ENCODE peak calls at places on chromosomes 5 and 9, in six cellular contexts. N is neural progenitor cell, F is IMR-90, Y is AG09309, M is esophagus squamous epithelium, T is fibroblast of villous mesenchyme. Q is an unnamed sample.

GRCh38 chr5:669111-669841 is 23.9 kb downstream of the TPPP start:
- DNase-seq in N (peak), F (no peak), Y (no peak), M (no peak), T (peak), Q (no peak)

GRCh38 chr9:129501771-129502324 is 119.1 kb downstream of the C9orf50 start:
- DNase-seq in N (no peak), F (no peak), Y (no peak), M (no peak), T (no peak), Q (no peak)

GRCh38 chr9:84271004-84271886 is 69.3 kb downstream of the SLC28A3 start:
- DNase-seq in N (peak), F (peak), Y (peak), M (no peak), T (peak), Q (no peak)

GRCh38 chr9:20280330-20280729 is 342.0 kb downstream of the MLLT3 start:
- DNase-seq in N (no peak), F (no peak), Y (no peak), M (no peak), T (no peak), Q (no peak)

GRCh38 chr5:142097681-142098080 is 10.9 kb upstream of the NDFIP1 start:
- DNase-seq in N (no peak), F (no peak), Y (no peak), M (no peak), T (no peak), Q (no peak)

GRCh38 chr5:73030531-73030930 is 74.7 kb downstream of the FCHO2 start:
- DNase-seq in N (no peak), F (no peak), Y (no peak), M (no peak), T (no peak), Q (no peak)

GRCh38 chr5:172164773-172165212 is 23.2 kb downstream of the STK10 start:
- DNase-seq in N (no peak), F (peak), Y (no peak), M (no peak), T (no peak), Q (no peak)

GRCh38 chr9:8863886-8864881 is 1064.6 kb upstream of the DMAC1 start:
- DNase-seq in N (peak), F (no peak), Y (no peak), M (no peak), T (peak), Q (peak)

GRCh38 chr9:93507780-93508179 is 54.4 kb upstream of the FAM120AOS start:
- DNase-seq in N (no peak), F (no peak), Y (no peak), M (no peak), T (no peak), Q (no peak)

GRCh38 chr9:2919347-2919746 is 75.5 kb upstream of the PUM3 start:
- DNase-seq in N (no peak), F (no peak), Y (no peak), M (no peak), T (no peak), Q (no peak)

GRCh38 chr5:91151947-91152346 is 231.2 kb downstream of the ARRDC3 start:
- DNase-seq in N (no peak), F (peak), Y (peak), M (no peak), T (peak), Q (peak)

GRCh38 chr9:33884856-33885701 is 68.1 kb downstream of the UBE2R2 start:
- DNase-seq in N (no peak), F (peak), Y (no peak), M (no peak), T (peak), Q (peak)

GRCh38 chr5:83025690-83026472 is 51.3 kb downstream of the TMEM167A start:
- DNase-seq in N (no peak), F (peak), Y (no peak), M (no peak), T (no peak), Q (no peak)

GRCh38 chr9:100554935-100555401 is 22.9 kb upstream of the CAVIN4 start:
- DNase-seq in N (no peak), F (peak), Y (no peak), M (no peak), T (peak), Q (no peak)

GRCh38 chr9:101274971-101275670 is 109.7 kb downstream of the BAAT start:
- DNase-seq in N (peak), F (no peak), Y (no peak), M (no peak), T (no peak), Q (no peak)

GRCh38 chr9:87276851-87277251 is 220.8 kb upstream of the DAPK1 start:
- DNase-seq in N (no peak), F (peak), Y (peak), M (no peak), T (peak), Q (no peak)

GRCh38 chr5:176559683-176560082 is 10.5 kb downstream of the CDHR2 start:
- DNase-seq in N (peak), F (no peak), Y (no peak), M (no peak), T (peak), Q (no peak)

GRCh38 chr5:162067138-162067537 is 435 bp upstream of the GABRG2 start:
- DNase-seq in N (no peak), F (no peak), Y (no peak), M (no peak), T (no peak), Q (no peak)

GRCh38 chr5:103774736-103775135 is 212.1 kb upstream of the NUDT12 start:
- DNase-seq in N (no peak), F (peak), Y (peak), M (no peak), T (peak), Q (no peak)

GRCh38 chr9:88799706-88800682 is 191.3 kb upstream of the S1PR3 start:
- DNase-seq in N (no peak), F (no peak), Y (no peak), M (no peak), T (peak), Q (no peak)

GRCh38 chr5:170745481-170746061 is 38.0 kb upstream of the GABRP start:
- DNase-seq in N (peak), F (peak), Y (no peak), M (no peak), T (peak), Q (no peak)

GRCh38 chr9:136324501-136325300 is 2.6 kb upstream of the GPSM1 start:
- DNase-seq in N (peak), F (no peak), Y (no peak), M (no peak), T (no peak), Q (no peak)
- TF ChIP-seq CTCF in N (peak), F (peak), Y (no peak), M (no peak), T (no peak), Q (no peak)

GRCh38 chr5:92864591-92864990 is 716.4 kb downstream of the NR2F1-AS1 start:
- DNase-seq in N (no peak), F (no peak), Y (no peak), M (no peak), T (no peak), Q (no peak)

GRCh38 chr5:92863666-92864065 is 717.4 kb downstream of the NR2F1-AS1 start:
- DNase-seq in N (no peak), F (no peak), Y (no peak), M (no peak), T (no peak), Q (no peak)

DNA sequence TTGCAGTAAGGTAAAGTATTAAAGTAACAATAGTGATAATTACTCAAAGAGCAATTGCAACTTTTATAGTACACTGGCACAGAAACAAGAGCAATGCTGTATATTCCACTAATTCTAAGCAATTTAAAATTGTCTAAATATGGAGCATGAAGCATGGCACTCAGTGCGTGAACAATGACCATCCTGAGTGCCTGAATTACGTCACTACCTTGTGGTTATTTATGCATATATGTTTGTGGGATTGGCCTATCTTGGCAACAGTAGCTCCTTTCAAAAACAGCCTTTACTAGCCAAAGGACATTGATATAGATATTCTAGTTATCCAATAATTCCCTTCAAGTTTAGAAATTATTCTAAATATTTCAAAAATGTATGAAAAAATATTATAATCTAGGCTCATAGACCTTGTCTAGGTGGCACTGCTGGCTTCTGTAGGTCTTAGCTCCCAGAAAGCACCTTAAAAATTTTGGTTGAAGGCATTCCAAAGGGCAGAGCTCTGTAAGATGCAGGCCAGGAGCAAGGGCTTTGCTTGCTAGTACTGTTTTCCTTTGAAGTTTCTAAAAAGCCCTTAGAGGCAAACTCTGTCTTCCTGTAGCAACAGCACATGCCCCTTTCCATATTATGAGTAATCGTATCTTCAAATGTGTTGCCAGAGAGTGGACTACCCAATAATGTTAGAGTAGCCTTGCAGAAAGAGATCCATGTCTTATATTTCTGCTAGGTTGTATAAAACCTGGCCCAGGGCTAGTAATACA is 719.3 kb downstream of the NR2F1-AS1 start:
- DNase-seq in N (no peak), F (no peak), Y (no peak), M (no peak), T (no peak), Q (no peak)
- TF ChIP-seq CTCF in N (no peak), F (no peak), Y (no peak), M (no peak), T (no peak), Q (no peak)

GRCh38 chr9:122930541-122930932 is 775 bp downstream of the ZBTB26 start:
- DNase-seq in N (no peak), F (no peak), Y (no peak), M (no peak), T (no peak), Q (no peak)

GRCh38 chr9:122929803-122930354 is 1.4 kb downstream of the ZBTB26 start:
- DNase-seq in N (no peak), F (no peak), Y (no peak), M (no peak), T (no peak), Q (no peak)

GRCh38 chr9:122936464-122936863 is 4.4 kb upstream of the RABGAP1 start:
- DNase-seq in N (no peak), F (no peak), Y (no peak), M (no peak), T (no peak), Q (no peak)

GRCh38 chr9:122931851-122932199 is 513 bp upstream of the ZBTB26 start:
- DNase-seq in N (no peak), F (peak), Y (no peak), M (no peak), T (no peak), Q (no peak)

DNA sequence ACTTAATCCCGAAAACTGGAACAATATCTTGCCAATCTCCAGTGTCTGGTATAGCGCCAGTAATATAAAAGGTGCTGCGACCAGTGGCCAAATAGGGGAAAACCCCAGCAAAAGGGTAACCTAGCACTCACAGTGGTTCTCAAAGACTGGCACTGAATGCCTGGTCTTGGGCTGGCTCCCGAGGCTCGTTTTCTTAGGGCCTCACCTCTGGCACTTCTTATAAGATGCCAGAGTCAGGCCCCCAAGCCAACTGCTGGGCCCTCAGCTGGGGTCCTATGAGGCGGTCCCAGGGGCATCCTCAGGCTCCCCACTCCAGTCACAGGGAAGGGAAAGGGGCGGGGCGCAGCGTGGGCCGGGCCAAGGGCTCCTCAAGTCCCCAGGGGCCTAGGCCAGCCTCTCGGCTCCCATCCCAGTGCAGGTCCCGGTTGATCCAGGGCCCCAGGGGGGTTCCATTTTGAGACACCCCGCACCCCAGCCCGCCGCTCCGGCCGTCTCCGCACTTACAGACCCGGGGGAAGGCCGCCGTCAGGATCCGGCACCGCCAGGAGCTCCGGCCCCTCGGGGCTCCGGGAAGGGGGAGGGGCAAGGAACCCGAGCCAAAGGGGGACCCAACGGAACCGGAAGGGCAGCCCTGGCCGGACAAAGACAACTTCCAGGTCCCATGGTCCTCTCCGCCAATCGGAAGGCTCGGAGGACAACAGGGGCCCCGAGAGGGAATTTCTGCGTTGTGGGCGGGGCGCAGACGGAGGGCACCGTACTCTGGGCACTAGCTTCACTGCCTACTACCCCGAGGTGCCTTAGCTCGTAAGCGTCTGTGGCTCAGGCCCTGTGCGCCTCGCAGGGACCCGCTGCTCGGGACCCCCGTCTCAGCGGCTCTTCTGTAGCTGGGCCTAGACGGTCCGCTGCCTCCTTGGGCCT is at the start of gene ZBTB26:
- DNase-seq in N (peak), F (peak), Y (peak), M (peak), T (peak), Q (peak)
- TF ChIP-seq CTCF in N (peak), F (no peak), Y (no peak), M (no peak), T (no peak), Q (no peak)

GRCh38 chr5:6435356-6435755 is 13.3 kb upstream of the UBE2QL1 start:
- DNase-seq in N (peak), F (no peak), Y (no peak), M (no peak), T (peak), Q (no peak)
- TF ChIP-seq CTCF in N (peak), F (peak), Y (peak), M (no peak), T (peak), Q (peak)

DNA sequence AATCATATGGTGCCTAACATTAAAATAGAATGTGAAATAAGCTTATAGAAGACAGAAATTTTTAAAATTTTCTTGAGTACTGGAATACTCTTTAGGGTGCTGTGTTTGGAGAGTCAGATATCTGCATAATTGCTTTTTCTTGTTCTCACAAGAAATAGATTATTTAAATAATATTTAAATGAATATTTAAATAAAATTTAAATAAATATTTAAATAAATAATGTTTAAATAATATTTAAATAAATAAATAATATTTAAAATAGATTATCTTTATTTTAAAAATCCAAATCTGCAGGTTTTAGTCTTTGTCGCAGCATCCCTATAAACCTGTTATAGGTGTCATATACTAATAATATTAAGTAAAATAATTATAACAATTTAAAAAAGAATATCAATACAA is 1589.4 kb downstream of the MAT2B start:
- DNase-seq in N (no peak), F (no peak), Y (no peak), M (no peak), T (no peak), Q (no peak)
- TF ChIP-seq CTCF in N (no peak), F (no peak), Y (no peak), M (no peak), T (no peak), Q (no peak)

DNA sequence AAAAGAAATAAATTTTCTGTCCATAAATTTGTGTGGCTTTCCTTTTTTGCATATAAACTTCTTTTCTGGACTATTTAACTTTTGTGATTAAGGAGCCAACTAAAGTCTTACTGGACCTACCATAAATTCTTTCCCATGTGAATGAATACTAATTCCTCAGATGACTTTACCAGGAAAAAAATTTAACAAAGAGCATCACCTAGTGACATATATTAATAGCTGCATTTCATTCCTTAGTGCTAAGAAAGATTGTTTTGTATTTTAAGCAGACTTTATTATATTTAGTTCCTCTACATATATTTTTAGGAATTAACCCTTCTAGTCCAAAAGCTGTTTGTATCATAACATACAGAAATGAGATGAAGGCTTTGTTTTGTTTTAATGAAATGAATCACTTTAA is 64.4 kb downstream of the C9orf85 start:
- DNase-seq in N (no peak), F (no peak), Y (peak), M (no peak), T (peak), Q (no peak)
- TF ChIP-seq CTCF in N (no peak), F (peak), Y (peak), M (peak), T (peak), Q (no peak)

GRCh38 chr5:115949096-115949495 is 13.2 kb upstream of the LVRN start:
- DNase-seq in N (no peak), F (peak), Y (no peak), M (no peak), T (no peak), Q (no peak)

GRCh38 chr5:115948013-115948605 is 14.2 kb upstream of the LVRN start:
- DNase-seq in N (no peak), F (peak), Y (peak), M (no peak), T (peak), Q (no peak)

GRCh38 chr5:115946655-115947054 is 15.6 kb upstream of the LVRN start:
- DNase-seq in N (no peak), F (peak), Y (no peak), M (no peak), T (no peak), Q (no peak)

GRCh38 chr5:115944501-115944900 is 17.8 kb upstream of the LVRN start:
- DNase-seq in N (no peak), F (no peak), Y (no peak), M (no peak), T (no peak), Q (no peak)

DNA sequence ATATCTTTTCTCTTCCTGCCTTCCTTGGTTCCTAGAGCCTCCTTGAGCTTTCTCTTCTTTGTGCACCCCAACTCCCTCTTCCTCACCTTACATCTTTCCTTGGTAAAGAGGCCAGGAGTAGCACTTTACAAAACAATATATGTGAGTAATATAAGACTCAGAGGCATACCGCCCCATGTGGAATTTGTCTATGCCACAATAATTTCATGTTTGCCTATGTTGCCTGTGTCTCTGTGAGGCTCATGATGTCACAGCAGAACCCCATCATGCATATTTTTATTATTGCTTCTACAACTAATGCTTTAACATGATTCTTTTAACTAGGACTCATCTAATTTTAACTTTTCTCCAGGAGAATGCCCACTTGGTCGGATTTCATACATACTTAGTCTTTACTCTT is 15.0 kb upstream of the LVRN start:
- DNase-seq in N (no peak), F (peak), Y (no peak), M (no peak), T (no peak), Q (no peak)
- TF ChIP-seq CTCF in N (no peak), F (no peak), Y (no peak), M (no peak), T (no peak), Q (no peak)

Q was measured in epithelial cell of proximal tubule.